ENCODE peak calls at places on chromosomes 6 and 20, in six cellular contexts. Q is K562, Y is HepG2, H is suprapubic skin, L is vagina, G is GM12878. R is an unnamed sample.
A peak's percentile ranks its signal among the peaks of the same experiment; 100 is the strongest.

GRCh38 chr6:70398783-70399730 is 14.3 kb upstream of the FAM135A start:
- DNase-seq in G (no peak), L (no peak), H (no peak), Y (peak; percentile 96), Q (peak; percentile 23), R (no peak)

GRCh38 chr6:30810813-30811329 is 66.5 kb upstream of the IER3 start:
- DNase-seq in G (peak; percentile 92), L (no peak), Y (no peak), H (no peak), Q (no peak), R (peak; percentile 27)

GRCh38 chr6:133964052-133964451 is 11.0 kb downstream of the TBPL1 start:
- DNase-seq in Q (no peak), H (no peak), G (no peak), Y (no peak), L (no peak), R (no peak)

GRCh38 chr6:54722328-54722727 is 124.2 kb upstream of the FAM83B start:
- DNase-seq in L (no peak), G (no peak), Y (no peak), H (no peak), Q (no peak), R (no peak)

GRCh38 chr20:41769650-41770049 is 151.5 kb upstream of the CHD6 start:
- DNase-seq in Y (no peak), L (no peak), H (no peak), Q (no peak), G (no peak), R (no peak)

GRCh38 chr6:147806697-147807096 is 298.2 kb downstream of the SAMD5 start:
- DNase-seq in G (no peak), L (no peak), Q (no peak), H (no peak), Y (no peak), R (no peak)

GRCh38 chr20:20737158-20737557 is 24.7 kb upstream of the RALGAPA2 start:
- DNase-seq in L (peak; percentile 69), Q (no peak), H (no peak), Y (no peak), G (no peak), R (no peak)

GRCh38 chr20:19976595-19977372 is 40.4 kb upstream of the NAA20 start:
- DNase-seq in H (no peak), Q (no peak), L (no peak), G (no peak), Y (peak; percentile 90), R (no peak)

GRCh38 chr6:107712523-107713213 is 111.4 kb downstream of the SCML4 start:
- DNase-seq in Y (no peak), G (no peak), H (no peak), Q (no peak), L (peak; percentile 88), R (no peak)

GRCh38 chr6:100121854-100122609 is 128.0 kb upstream of the MCHR2 start:
- DNase-seq in Y (no peak), H (no peak), L (no peak), G (no peak), Q (no peak), R (no peak)

GRCh38 chr6:44525761-44526351 is 138.3 kb downstream of the CDC5L start:
- DNase-seq in Y (no peak), H (no peak), Q (no peak), L (no peak), G (no peak), R (no peak)

GRCh38 chr6:16514249-16514648 is 247.0 kb downstream of the ATXN1 start:
- DNase-seq in Y (peak; percentile 28), H (no peak), G (no peak), Q (peak; percentile 31), L (no peak), R (no peak)

GRCh38 chr6:75437451-75438185 is 56.0 kb downstream of the FILIP1 start:
- DNase-seq in L (no peak), Y (no peak), Q (no peak), H (no peak), G (no peak), R (no peak)

GRCh38 chr20:63964412-63964811 is 5.3 kb downstream of the ZNF512B start:
- DNase-seq in G (no peak), H (no peak), Y (no peak), L (no peak), Q (no peak), R (no peak)

GRCh38 chr20:62946918-62947317 is 5.6 kb upstream of the SLC17A9 start:
- DNase-seq in G (no peak), L (no peak), H (no peak), Q (no peak), Y (no peak), R (no peak)
- TF ChIP-seq POLR2AphosphoS5 in G (no peak), L (no peak), H (no peak), Q (no peak), Y (no peak), R (no peak)

GRCh38 chr6:41595166-41595565 is 43.1 kb upstream of the MDFI start:
- DNase-seq in L (no peak), Q (no peak), G (no peak), Y (no peak), H (no peak), R (no peak)

GRCh38 chr6:41594766-41595165 is 43.5 kb upstream of the MDFI start:
- DNase-seq in H (no peak), Y (no peak), Q (no peak), L (no peak), G (no peak), R (no peak)

GRCh38 chr6:41591859-41592502 is 45.8 kb downstream of the FOXP4 start:
- DNase-seq in Q (peak; percentile 92), G (peak; percentile 9), H (no peak), Y (peak; percentile 65), L (no peak), R (peak; percentile 87)

GRCh38 chr6:41594326-41594725 is 43.9 kb upstream of the MDFI start:
- DNase-seq in H (no peak), L (no peak), Y (no peak), Q (no peak), G (no peak), R (no peak)

DNA sequence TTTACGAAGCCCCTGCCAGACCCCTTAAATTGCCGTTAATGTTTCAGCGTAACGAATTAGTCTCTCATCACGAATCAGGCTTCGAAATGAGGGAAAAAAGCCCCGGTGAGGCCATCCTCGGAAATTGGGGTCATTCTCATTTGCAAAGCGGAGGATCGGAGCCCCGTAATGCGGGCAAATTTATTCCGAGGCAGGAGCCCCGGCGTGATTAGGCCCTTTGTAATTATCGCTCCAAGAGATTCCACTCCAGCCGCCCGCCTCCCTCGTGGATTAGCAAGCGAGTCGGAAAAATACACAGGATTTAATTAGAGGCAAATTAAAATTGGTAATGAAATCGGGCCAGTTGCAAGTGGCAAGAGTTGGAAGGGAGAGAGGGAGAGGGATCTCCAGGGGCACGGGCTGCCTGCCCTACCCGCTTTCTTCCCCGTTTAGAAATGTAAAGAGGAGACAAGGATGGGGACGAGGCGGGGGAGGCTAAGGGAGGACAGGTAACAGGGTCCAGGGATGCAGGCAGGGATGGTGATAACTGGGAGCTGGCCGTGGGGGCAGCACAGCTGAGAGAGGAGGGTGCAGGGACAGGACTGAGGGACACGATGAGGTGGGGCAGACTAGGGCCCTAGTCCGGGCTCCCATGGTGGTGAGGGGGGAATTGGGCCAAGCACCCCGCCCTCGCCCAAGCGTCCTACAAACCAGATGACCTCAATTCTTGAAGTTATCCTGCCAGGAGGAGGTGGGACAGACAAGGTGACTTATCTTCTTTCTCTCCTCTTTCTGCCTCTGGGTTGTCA is 44.6 kb upstream of the MDFI start:
- DNase-seq in Y (no peak), G (no peak), H (no peak), L (no peak), Q (no peak), R (no peak)
- TF ChIP-seq POLR2A in Y (no peak), G (no peak), H (no peak), L (no peak), Q (no peak), R (no peak)

DNA sequence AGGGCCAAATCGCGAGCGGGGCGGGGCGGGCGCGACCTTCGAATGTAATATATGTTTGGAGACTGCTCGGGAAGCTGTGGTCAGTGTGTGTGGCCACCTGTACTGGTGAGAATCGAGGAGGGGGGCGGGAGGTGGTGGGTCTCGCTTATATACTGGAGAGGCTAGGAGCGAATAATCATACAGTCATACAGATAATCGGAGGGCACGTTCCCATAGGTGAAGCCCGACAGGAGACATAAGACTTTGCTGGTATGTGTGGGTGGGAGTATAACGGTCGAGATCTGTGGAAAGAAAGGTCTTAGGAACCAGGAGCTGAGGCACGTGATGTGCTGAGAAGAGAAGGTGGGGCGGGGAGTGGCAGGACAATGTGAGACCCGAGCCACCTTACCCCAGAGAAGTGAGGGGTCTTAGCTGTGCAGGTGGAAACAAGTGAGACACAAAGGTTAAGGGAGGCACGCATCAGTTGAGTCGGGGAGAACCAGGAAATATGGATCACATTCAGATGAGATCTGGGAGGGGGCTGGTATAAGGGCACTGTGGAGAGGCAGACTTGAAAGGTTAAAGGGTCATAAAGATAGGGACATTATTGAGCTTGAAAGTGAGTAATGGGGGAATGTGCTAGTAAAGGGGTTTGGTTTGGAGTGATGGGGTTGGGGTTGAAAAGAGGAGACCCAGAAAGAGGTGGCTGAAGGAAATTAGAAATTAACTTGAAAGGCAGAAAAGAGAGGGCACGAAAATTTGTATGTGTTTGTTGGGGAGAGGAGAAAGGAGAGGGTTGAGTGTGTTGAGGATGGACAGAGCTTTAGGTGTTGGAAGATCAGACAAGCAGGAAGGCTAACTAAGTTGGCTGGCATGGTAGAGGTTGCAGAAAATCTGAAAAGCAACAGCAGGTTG is 589 bp downstream of the RNF5 start:
- DNase-seq in L (no peak), G (no peak), H (no peak), Y (no peak), Q (peak; percentile 59), R (no peak)
- TF ChIP-seq POLR2AphosphoS5 in L (no peak), G (peak; percentile 26), H (no peak), Y (no peak), Q (no peak), R (no peak)

GRCh38 chr20:48880331-48880730 is 41.2 kb upstream of the ARFGEF2 start:
- DNase-seq in L (no peak), Y (no peak), H (no peak), G (no peak), Q (no peak), R (no peak)

GRCh38 chr20:48879609-48880008 is 41.9 kb upstream of the ARFGEF2 start:
- DNase-seq in L (no peak), Y (no peak), G (no peak), Q (no peak), H (no peak), R (no peak)

GRCh38 chr20:48877299-48877698 is 44.2 kb upstream of the ARFGEF2 start:
- DNase-seq in G (no peak), H (no peak), Y (no peak), L (no peak), Q (no peak), R (no peak)

GRCh38 chr20:48878849-48879248 is 42.7 kb upstream of the ARFGEF2 start:
- DNase-seq in H (no peak), L (no peak), Y (no peak), Q (no peak), G (no peak), R (no peak)

DNA sequence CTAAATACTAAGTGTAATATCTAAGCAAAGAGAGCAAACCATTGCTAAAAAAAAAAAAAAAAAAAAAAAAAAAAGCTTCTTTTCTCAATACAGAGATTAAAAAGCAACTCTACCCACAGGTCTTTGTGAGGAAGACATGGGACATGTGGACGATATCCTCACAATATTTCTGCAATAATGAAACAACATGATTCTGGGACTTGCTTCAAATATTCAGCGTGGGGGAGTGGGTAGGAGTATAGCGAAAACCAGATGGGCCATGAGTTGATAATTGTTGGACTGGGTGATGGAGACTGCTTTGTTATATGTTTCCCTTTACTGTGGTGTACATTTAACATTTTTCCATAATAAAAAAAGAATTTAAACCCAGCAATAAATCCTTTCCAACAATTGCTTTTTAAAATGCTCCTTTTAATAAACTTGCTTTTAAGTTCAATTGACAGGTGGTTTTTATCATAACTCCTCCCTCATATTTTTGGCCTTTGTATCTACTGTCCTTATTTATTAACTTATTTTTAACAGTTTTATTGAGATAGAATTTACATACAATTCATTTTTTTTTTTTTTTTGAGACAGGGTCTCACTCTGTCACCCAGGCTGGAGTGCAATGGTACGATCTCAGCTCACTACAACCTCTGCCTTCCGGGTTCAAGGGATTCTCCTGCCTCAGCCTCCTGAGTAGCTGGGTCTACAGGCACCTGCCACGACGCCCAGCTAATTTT is 40.4 kb upstream of the ARFGEF2 start:
- DNase-seq in Q (no peak), L (no peak), Y (no peak), H (no peak), G (no peak), R (no peak)
- TF ChIP-seq POLR2A in Q (no peak), L (no peak), Y (no peak), H (no peak), G (no peak), R (no peak)

R was measured in GM12892.